ENCODE peak calls at places on chromosome 1, in six cellular contexts. One of them, this sample, is unnamed.

GRCh38 chr1:231419738-231420298 is 2.3 kb downstream of the EGLN1 start:
- DNase-seq in A549: no peak
- DNase-seq in GM23248: peak
- DNase-seq in AG04449: no peak
- DNase-seq in K562: peak
- DNase-seq in body of pancreas: no peak
- DNase-seq in this sample: no peak

GRCh38 chr1:54995013-54995760 is 3.5 kb upstream of the BSND start:
- DNase-seq in A549: no peak
- DNase-seq in GM23248: no peak
- DNase-seq in AG04449: no peak
- DNase-seq in K562: no peak
- DNase-seq in body of pancreas: no peak
- DNase-seq in this sample: no peak

GRCh38 chr1:54137532-54138061 is 15.2 kb downstream of the CDCP2 start:
- DNase-seq in A549: no peak
- DNase-seq in GM23248: peak
- DNase-seq in AG04449: peak
- DNase-seq in K562: no peak
- DNase-seq in body of pancreas: no peak
- DNase-seq in this sample: no peak

GRCh38 chr1:185155600-185156320 is 993 bp downstream of the TRMT1L start:
- DNase-seq in A549: no peak
- DNase-seq in GM23248: peak
- DNase-seq in AG04449: no peak
- DNase-seq in K562: no peak
- DNase-seq in body of pancreas: peak
- DNase-seq in this sample: no peak

GRCh38 chr1:228044961-228045360 is 37.5 kb upstream of the ARF1 start:
- DNase-seq in A549: no peak
- DNase-seq in GM23248: peak
- DNase-seq in AG04449: no peak
- DNase-seq in K562: no peak
- DNase-seq in body of pancreas: no peak
- DNase-seq in this sample: no peak

GRCh38 chr1:67801903-67802302 is 31.4 kb downstream of the GNG12 start:
- DNase-seq in A549: no peak
- DNase-seq in GM23248: peak
- DNase-seq in AG04449: no peak
- DNase-seq in K562: no peak
- DNase-seq in body of pancreas: no peak
- DNase-seq in this sample: no peak

GRCh38 chr1:5982868-5983267 is 9.4 kb downstream of the NPHP4 start:
- DNase-seq in A549: peak
- DNase-seq in GM23248: no peak
- DNase-seq in AG04449: no peak
- DNase-seq in K562: peak
- DNase-seq in body of pancreas: no peak
- DNase-seq in this sample: no peak

GRCh38 chr1:7298749-7299151 is 472.3 kb upstream of the VAMP3 start:
- DNase-seq in A549: peak
- DNase-seq in GM23248: peak
- DNase-seq in AG04449: no peak
- DNase-seq in K562: no peak
- DNase-seq in body of pancreas: no peak
- DNase-seq in this sample: no peak

GRCh38 chr1:39689635-39690034 is 1.6 kb downstream of the HPCAL4 start:
- DNase-seq in A549: no peak
- DNase-seq in GM23248: no peak
- DNase-seq in AG04449: no peak
- DNase-seq in K562: no peak
- DNase-seq in body of pancreas: no peak
- DNase-seq in this sample: no peak

GRCh38 chr1:242133351-242133750 is 134.5 kb upstream of the MAP1LC3C start:
- DNase-seq in A549: no peak
- DNase-seq in GM23248: no peak
- DNase-seq in AG04449: no peak
- DNase-seq in K562: no peak
- DNase-seq in body of pancreas: no peak
- DNase-seq in this sample: no peak

GRCh38 chr1:77468556-77468955 is 186.7 kb downstream of the AK5 start:
- DNase-seq in A549: no peak
- DNase-seq in GM23248: peak
- DNase-seq in AG04449: no peak
- DNase-seq in K562: no peak
- DNase-seq in body of pancreas: no peak
- DNase-seq in this sample: no peak

GRCh38 chr1:107689157-107689556 is 275.8 kb downstream of the VAV3 start:
- DNase-seq in A549: peak
- DNase-seq in GM23248: peak
- DNase-seq in AG04449: no peak
- DNase-seq in K562: no peak
- DNase-seq in body of pancreas: no peak
- DNase-seq in this sample: no peak

GRCh38 chr1:205351984-205352713 is 4.6 kb downstream of the KLHDC8A start:
- DNase-seq in A549: peak
- DNase-seq in GM23248: peak
- DNase-seq in AG04449: no peak
- DNase-seq in K562: no peak
- DNase-seq in body of pancreas: peak
- DNase-seq in this sample: peak

GRCh38 chr1:201759194-201759814 is 69.7 kb upstream of the IPO9 start:
- DNase-seq in A549: no peak
- DNase-seq in GM23248: peak
- DNase-seq in AG04449: no peak
- DNase-seq in K562: no peak
- DNase-seq in body of pancreas: no peak
- DNase-seq in this sample: no peak

GRCh38 chr1:50417946-50418599 is 5.2 kb downstream of the DMRTA2 start:
- DNase-seq in A549: no peak
- DNase-seq in GM23248: no peak
- DNase-seq in AG04449: no peak
- DNase-seq in K562: peak
- DNase-seq in body of pancreas: no peak
- DNase-seq in this sample: no peak

GRCh38 chr1:117820096-117820495 is 109.3 kb downstream of the GDAP2 start:
- DNase-seq in A549: no peak
- DNase-seq in GM23248: no peak
- DNase-seq in AG04449: no peak
- DNase-seq in K562: no peak
- DNase-seq in body of pancreas: peak
- DNase-seq in this sample: no peak

GRCh38 chr1:10338047-10338446 is 60.8 kb upstream of the PGD start:
- DNase-seq in A549: peak
- DNase-seq in GM23248: peak
- DNase-seq in AG04449: no peak
- DNase-seq in K562: peak
- DNase-seq in body of pancreas: peak
- DNase-seq in this sample: peak

GRCh38 chr1:212669102-212669501 is 30.5 kb downstream of the BATF3 start:
- DNase-seq in A549: peak
- DNase-seq in GM23248: peak
- DNase-seq in AG04449: no peak
- DNase-seq in K562: no peak
- DNase-seq in body of pancreas: no peak
- DNase-seq in this sample: peak

GRCh38 chr1:36977736-36978314 is 56.5 kb downstream of the GRIK3 start:
- DNase-seq in A549: no peak
- DNase-seq in GM23248: no peak
- DNase-seq in AG04449: no peak
- DNase-seq in K562: no peak
- DNase-seq in body of pancreas: no peak
- DNase-seq in this sample: peak

GRCh38 chr1:29297476-29297875 is 61.2 kb downstream of the PTPRU start:
- DNase-seq in A549: no peak
- DNase-seq in GM23248: no peak
- DNase-seq in AG04449: no peak
- DNase-seq in K562: no peak
- DNase-seq in body of pancreas: no peak
- DNase-seq in this sample: no peak

GRCh38 chr1:46019348-46019747 is 113.1 kb downstream of the PIK3R3 start:
- DNase-seq in A549: no peak
- DNase-seq in GM23248: no peak
- DNase-seq in AG04449: no peak
- DNase-seq in K562: no peak
- DNase-seq in body of pancreas: no peak
- DNase-seq in this sample: no peak

GRCh38 chr1:20476260-20477038 is 9.6 kb downstream of the CAMK2N1 start:
- DNase-seq in A549: peak
- DNase-seq in GM23248: peak
- DNase-seq in AG04449: no peak
- DNase-seq in K562: peak
- DNase-seq in body of pancreas: peak
- DNase-seq in this sample: peak

GRCh38 chr1:200153277-200154055 is 126.0 kb downstream of the NR5A2 start:
- DNase-seq in A549: no peak
- DNase-seq in GM23248: no peak
- DNase-seq in AG04449: no peak
- DNase-seq in K562: no peak
- DNase-seq in body of pancreas: no peak
- DNase-seq in this sample: no peak

GRCh38 chr1:72635719-72636118 is 353.4 kb upstream of the NEGR1 start:
- DNase-seq in A549: no peak
- DNase-seq in GM23248: peak
- DNase-seq in AG04449: no peak
- DNase-seq in K562: no peak
- DNase-seq in body of pancreas: no peak
- DNase-seq in this sample: no peak

GRCh38 chr1:235954306-235955283 is 87.9 kb upstream of the LYST start:
- DNase-seq in A549: no peak
- DNase-seq in GM23248: peak
- DNase-seq in AG04449: no peak
- DNase-seq in K562: no peak
- DNase-seq in body of pancreas: peak
- DNase-seq in this sample: no peak

GRCh38 chr1:220565670-220566069 is 37.7 kb downstream of the MARK1 start:
- DNase-seq in A549: no peak
- DNase-seq in GM23248: no peak
- DNase-seq in AG04449: no peak
- DNase-seq in K562: no peak
- DNase-seq in body of pancreas: no peak
- DNase-seq in this sample: no peak

GRCh38 chr1:40665335-40666171 is at the start of gene RIMS3:
- DNase-seq in A549: peak
- DNase-seq in GM23248: peak
- DNase-seq in AG04449: no peak
- DNase-seq in K562: peak
- DNase-seq in body of pancreas: peak
- DNase-seq in this sample: peak

GRCh38 chr1:47179988-47180563 is 9.8 kb downstream of the PDZK1IP1 start:
- DNase-seq in A549: no peak
- DNase-seq in GM23248: no peak
- DNase-seq in AG04449: no peak
- DNase-seq in K562: no peak
- DNase-seq in body of pancreas: no peak
- DNase-seq in this sample: no peak
- H3K4me3 ChIP-seq in A549: peak
- H3K4me3 ChIP-seq in GM23248: peak
- H3K4me3 ChIP-seq in AG04449: no peak
- H3K4me3 ChIP-seq in K562: peak
- H3K4me3 ChIP-seq in body of pancreas: no peak
- H3K4me3 ChIP-seq in this sample: no peak

GRCh38 chr1:156705321-156705917 is at the start of gene CRABP2:
- DNase-seq in A549: no peak
- DNase-seq in GM23248: peak
- DNase-seq in AG04449: no peak
- DNase-seq in K562: peak
- DNase-seq in body of pancreas: no peak
- DNase-seq in this sample: peak
- H3K4me3 ChIP-seq in A549: peak
- H3K4me3 ChIP-seq in GM23248: peak
- H3K4me3 ChIP-seq in AG04449: peak
- H3K4me3 ChIP-seq in K562: peak
- H3K4me3 ChIP-seq in body of pancreas: no peak
- H3K4me3 ChIP-seq in this sample: peak

GRCh38 chr1:64540265-64540791 is 70.4 kb downstream of the CACHD1 start:
- DNase-seq in A549: no peak
- DNase-seq in GM23248: peak
- DNase-seq in AG04449: no peak
- DNase-seq in K562: no peak
- DNase-seq in body of pancreas: no peak
- DNase-seq in this sample: peak

GRCh38 chr1:64539808-64540207 is 69.9 kb downstream of the CACHD1 start:
- DNase-seq in A549: no peak
- DNase-seq in GM23248: peak
- DNase-seq in AG04449: no peak
- DNase-seq in K562: no peak
- DNase-seq in body of pancreas: peak
- DNase-seq in this sample: peak

GRCh38 chr1:64537942-64538341 is 68.0 kb downstream of the CACHD1 start:
- DNase-seq in A549: no peak
- DNase-seq in GM23248: no peak
- DNase-seq in AG04449: no peak
- DNase-seq in K562: no peak
- DNase-seq in body of pancreas: peak
- DNase-seq in this sample: no peak

GRCh38 chr1:64538389-64538788 is 68.5 kb downstream of the CACHD1 start:
- DNase-seq in A549: no peak
- DNase-seq in GM23248: no peak
- DNase-seq in AG04449: no peak
- DNase-seq in K562: no peak
- DNase-seq in body of pancreas: no peak
- DNase-seq in this sample: no peak

GRCh38 chr1:64539279-64539678 is 69.3 kb downstream of the CACHD1 start:
- DNase-seq in A549: no peak
- DNase-seq in GM23248: no peak
- DNase-seq in AG04449: no peak
- DNase-seq in K562: no peak
- DNase-seq in body of pancreas: no peak
- DNase-seq in this sample: no peak
- H3K4me3 ChIP-seq in A549: no peak
- H3K4me3 ChIP-seq in GM23248: no peak
- H3K4me3 ChIP-seq in AG04449: no peak
- H3K4me3 ChIP-seq in K562: no peak
- H3K4me3 ChIP-seq in body of pancreas: no peak
- H3K4me3 ChIP-seq in this sample: no peak

DNA sequence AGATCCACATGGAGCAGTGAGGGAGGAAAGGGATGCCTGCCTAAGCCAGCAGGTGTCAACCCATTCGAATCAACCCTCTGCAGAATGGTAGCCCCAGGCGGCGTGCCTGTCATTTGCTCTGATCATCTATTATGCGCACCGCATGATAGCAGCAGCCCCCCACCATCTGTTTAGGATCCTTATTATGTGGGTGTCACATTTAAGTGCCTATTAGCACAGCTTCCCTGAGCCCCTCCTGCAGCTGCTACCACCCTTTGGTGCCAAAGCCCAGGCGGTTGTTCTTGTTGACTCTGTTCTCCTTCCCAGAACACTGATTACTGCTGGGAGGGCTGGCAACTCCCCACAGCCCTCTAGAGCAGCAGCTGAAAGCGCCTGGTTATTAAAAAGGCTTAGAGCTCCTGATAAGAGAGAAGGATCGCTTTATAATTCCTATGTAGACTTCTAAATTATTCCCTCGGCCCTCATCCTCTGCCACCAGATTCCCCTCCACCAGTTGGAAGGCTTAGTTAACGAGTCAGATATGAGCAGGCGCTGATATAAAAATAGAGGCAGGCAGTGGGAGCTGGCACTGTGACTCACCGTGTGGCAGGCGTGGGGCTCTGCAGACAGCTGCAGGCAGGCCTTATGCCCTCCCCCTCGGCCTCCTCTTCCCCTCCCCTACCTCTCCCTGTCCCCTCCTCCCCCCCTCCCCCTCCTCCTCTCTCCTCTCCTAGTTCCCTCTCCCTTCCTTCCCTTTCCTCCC is 23.0 kb downstream of the ACTA1 start:
- DNase-seq in A549: peak
- DNase-seq in GM23248: peak
- DNase-seq in AG04449: no peak
- DNase-seq in K562: peak
- DNase-seq in body of pancreas: peak
- DNase-seq in this sample: peak
- H3K4me3 ChIP-seq in A549: no peak
- H3K4me3 ChIP-seq in GM23248: peak
- H3K4me3 ChIP-seq in AG04449: no peak
- H3K4me3 ChIP-seq in K562: no peak
- H3K4me3 ChIP-seq in body of pancreas: no peak
- H3K4me3 ChIP-seq in this sample: no peak